ENCODE peak calls at places on chromosomes 4 and X, in seven cellular contexts. D is T-helper 1 cell; R is activated CD8-positive, alpha-beta memory T cell treated with anti-CD3 and anti-CD28 coated beads for 1 hour; B is fibroblast of pulmonary artery; E is H9; P is naive thymus-derived CD8-positive, alpha-beta T cell; I is HS-5. A is an unnamed sample.

GRCh38 chr4:140049024-140049923 is 104.7 kb downstream of the MAML3 start:
- DNase-seq in E (peak; percentile 89), D (peak; percentile 57), B (peak; percentile 82), I (no peak), R (peak; percentile 17), P (peak; percentile 81), A (peak; percentile 29)

GRCh38 chrX:49242545-49243066 is 7.3 kb downstream of the CCDC22 start:
- DNase-seq in D (no peak), I (no peak), R (no peak), B (no peak), P (no peak), E (no peak), A (no peak)

GRCh38 chr4:180156684-180157083 is 2086.5 kb upstream of the TENM3 start:
- DNase-seq in R (no peak), P (no peak), E (no peak), D (no peak), B (no peak), I (no peak), A (no peak)

GRCh38 chr4:52005610-52006273 is 14.4 kb downstream of the LRRC66 start:
- DNase-seq in P (no peak), R (no peak), B (no peak), E (no peak), I (no peak), D (no peak), A (no peak)

GRCh38 chr4:158778712-158779111 is 9.9 kb downstream of the FNIP2 start:
- DNase-seq in I (no peak), D (no peak), B (no peak), R (no peak), P (no peak), E (no peak), A (no peak)

GRCh38 chr4:27791640-27792039 is 931.0 kb downstream of the STIM2 start:
- DNase-seq in I (peak; percentile 37), E (no peak), D (no peak), P (no peak), B (peak; percentile 43), R (no peak), A (no peak)

GRCh38 chr4:75990129-75990528 is 616 bp downstream of the SDAD1 start:
- DNase-seq in D (no peak), E (no peak), B (peak; percentile 17), R (no peak), I (no peak), P (peak; percentile 3), A (no peak)

GRCh38 chrX:101230636-101231035 is 11.1 kb downstream of the DRP2 start:
- DNase-seq in P (no peak), D (no peak), B (no peak), E (no peak), I (no peak), R (no peak), A (no peak)

GRCh38 chr4:6992728-6993655 is 50.2 kb upstream of the TADA2B start:
- DNase-seq in P (no peak), R (no peak), D (no peak), B (no peak), E (no peak), I (no peak), A (no peak)

GRCh38 chr4:78032446-78032845 is 24.7 kb upstream of the FRAS1 start:
- DNase-seq in B (no peak), E (peak; percentile 53), P (no peak), R (no peak), D (no peak), I (no peak), A (no peak)

GRCh38 chrX:155056877-155057792 is 13.8 kb downstream of the CMC4 start:
- DNase-seq in B (peak; percentile 83), E (peak; percentile 79), R (peak; percentile 19), D (peak; percentile 56), I (no peak), P (peak; percentile 56), A (peak; percentile 69)

GRCh38 chr4:6965329-6965728 is 55.7 kb downstream of the TBC1D14 start:
- DNase-seq in P (no peak), R (no peak), I (no peak), B (no peak), E (no peak), D (no peak), A (no peak)

A was measured in A673.